ENCODE peak calls at places on chromosomes 6 and 20, in eight cellular contexts. P is AG10803, K is stomach, Y is cardiac muscle cell, M is prostate gland, Z is mammary epithelial cell, X is neural progenitor cell, J is fibroblast of lung. I is an unnamed sample.
A peak's percentile ranks its signal among the peaks of the same experiment; 100 is the strongest.

GRCh38 chr20:37257993-37258392 is 3.6 kb downstream of the GHRH start:
- DNase-seq in P (no peak), K (no peak), Y (no peak), M (no peak), Z (no peak), X (peak; percentile 58), J (no peak), I (no peak)

GRCh38 chr6:34688956-34689355 is 7.6 kb downstream of the ILRUN start:
- DNase-seq in P (no peak), K (no peak), Y (no peak), M (no peak), Z (no peak), X (no peak), J (no peak), I (no peak)

GRCh38 chr6:108635505-108636226 is 74.9 kb downstream of the FOXO3 start:
- DNase-seq in P (no peak), K (peak; percentile 34), Y (no peak), M (no peak), Z (peak; percentile 33), X (peak; percentile 36), J (peak; percentile 18), I (no peak)

GRCh38 chr6:85157266-85157665 is 292.6 kb upstream of the NT5E start:
- DNase-seq in P (peak; percentile 53), K (no peak), Y (no peak), M (no peak), Z (no peak), X (no peak), J (no peak), I (no peak)

GRCh38 chr6:155461636-155462035 is 6.0 kb upstream of the NOX3 start:
- DNase-seq in P (peak; percentile 52), K (no peak), Y (peak; percentile 32), M (no peak), Z (no peak), X (no peak), J (peak; percentile 26), I (no peak)

GRCh38 chr6:163373240-163373639 is 41.3 kb upstream of the QKI start:
- DNase-seq in P (no peak), K (no peak), Y (no peak), M (no peak), Z (no peak), X (no peak), J (no peak), I (no peak)

GRCh38 chr6:148677594-148678476 is 69.0 kb upstream of the UST start:
- DNase-seq in P (no peak), K (no peak), Y (no peak), M (no peak), Z (no peak), X (no peak), J (no peak), I (no peak)

GRCh38 chr20:2260250-2260649 is 35.6 kb upstream of the TGM3 start:
- DNase-seq in P (no peak), K (no peak), Y (no peak), M (no peak), Z (no peak), X (no peak), J (no peak), I (no peak)

GRCh38 chr6:39388526-39389371 is 66.2 kb upstream of the KCNK16 start:
- DNase-seq in P (peak; percentile 64), K (no peak), Y (peak; percentile 13), M (no peak), Z (no peak), X (no peak), J (peak; percentile 70), I (no peak)

GRCh38 chr20:5933802-5934436 is 16.4 kb downstream of the TRMT6 start:
- DNase-seq in P (no peak), K (no peak), Y (peak; percentile 18), M (no peak), Z (no peak), X (peak; percentile 18), J (no peak), I (no peak)

GRCh38 chr6:23027281-23027680 is 457.9 kb downstream of the HDGFL1 start:
- DNase-seq in P (no peak), K (no peak), Y (no peak), M (no peak), Z (peak; percentile 36), X (no peak), J (peak; percentile 12), I (no peak)

GRCh38 chr6:110232456-110232855 is 52.2 kb downstream of the CDC40 start:
- DNase-seq in P (peak; percentile 86), K (no peak), Y (peak; percentile 54), M (no peak), Z (no peak), X (no peak), J (peak; percentile 46), I (no peak)

GRCh38 chr20:61895016-61895415 is 170.7 kb downstream of the TAF4 start:
- DNase-seq in P (no peak), K (no peak), Y (no peak), M (no peak), Z (no peak), X (no peak), J (no peak), I (no peak)

GRCh38 chr20:62675156-62675871 is 33.0 kb downstream of the SLCO4A1 start:
- DNase-seq in P (peak; percentile 17), K (no peak), Y (peak; percentile 9), M (no peak), Z (no peak), X (no peak), J (peak; percentile 5), I (no peak)

GRCh38 chr6:10425973-10426780 is 11.3 kb upstream of the TFAP2A start:
- DNase-seq in P (peak; percentile 44), K (peak; percentile 55), Y (peak; percentile 52), M (no peak), Z (peak; percentile 52), X (peak; percentile 73), J (peak; percentile 34), I (no peak)

GRCh38 chr6:135913785-135914184 is 62.3 kb downstream of the PDE7B start:
- DNase-seq in P (no peak), K (no peak), Y (no peak), M (no peak), Z (no peak), X (no peak), J (no peak), I (no peak)

GRCh38 chr6:135910943-135911618 is 59.6 kb downstream of the PDE7B start:
- DNase-seq in P (no peak), K (no peak), Y (no peak), M (no peak), Z (no peak), X (no peak), J (peak; percentile 30), I (no peak)

GRCh38 chr6:135906542-135906941 is 55.0 kb downstream of the PDE7B start:
- DNase-seq in P (peak; percentile 41), K (no peak), Y (peak; percentile 37), M (no peak), Z (peak; percentile 33), X (no peak), J (peak; percentile 79), I (no peak)

GRCh38 chr6:135905604-135906300 is 54.3 kb downstream of the PDE7B start:
- DNase-seq in P (no peak), K (no peak), Y (no peak), M (no peak), Z (no peak), X (peak; percentile 16), J (peak; percentile 63), I (no peak)

GRCh38 chr6:135909737-135910387 is 58.4 kb downstream of the PDE7B start:
- DNase-seq in P (no peak), K (peak; percentile 40), Y (peak; percentile 66), M (peak; percentile 31), Z (peak; percentile 54), X (peak; percentile 84), J (peak; percentile 25), I (no peak)
- TF ChIP-seq CTCF in P (peak; percentile 41), K (no peak), Y (peak; percentile 53), M (peak; percentile 20), Z (peak; percentile 69), X (peak; percentile 81), J (peak; percentile 14), I (peak; percentile 56)

GRCh38 chr20:53917145-53918009 is 153.0 kb downstream of the BCAS1 start:
- DNase-seq in P (peak; percentile 95), K (peak; percentile 44), Y (peak; percentile 94), M (peak; percentile 44), Z (peak; percentile 65), X (no peak), J (peak; percentile 69), I (no peak)

GRCh38 chr20:53920647-53921245 is 149.6 kb downstream of the BCAS1 start:
- DNase-seq in P (no peak), K (no peak), Y (no peak), M (no peak), Z (no peak), X (no peak), J (no peak), I (no peak)

GRCh38 chr20:53918010-53918311 is 152.4 kb downstream of the BCAS1 start:
- DNase-seq in P (peak; percentile 72), K (no peak), Y (no peak), M (no peak), Z (no peak), X (no peak), J (no peak), I (peak; percentile 88)

GRCh38 chr20:53919886-53920285 is 150.5 kb downstream of the BCAS1 start:
- DNase-seq in P (no peak), K (no peak), Y (no peak), M (no peak), Z (no peak), X (no peak), J (no peak), I (no peak)

GRCh38 chr20:53918949-53919361 is 151.4 kb downstream of the BCAS1 start:
- DNase-seq in P (no peak), K (no peak), Y (no peak), M (no peak), Z (no peak), X (peak; percentile 80), J (no peak), I (no peak)
- H3K4me3 ChIP-seq in P (no peak overlapping the region), K (no peak overlapping the region), Y (no peak overlapping the region), M (no peak overlapping the region), Z (no peak overlapping the region), X (peak overlapping the region; percentile 42), J (no peak overlapping the region), I (no peak overlapping the region)

DNA sequence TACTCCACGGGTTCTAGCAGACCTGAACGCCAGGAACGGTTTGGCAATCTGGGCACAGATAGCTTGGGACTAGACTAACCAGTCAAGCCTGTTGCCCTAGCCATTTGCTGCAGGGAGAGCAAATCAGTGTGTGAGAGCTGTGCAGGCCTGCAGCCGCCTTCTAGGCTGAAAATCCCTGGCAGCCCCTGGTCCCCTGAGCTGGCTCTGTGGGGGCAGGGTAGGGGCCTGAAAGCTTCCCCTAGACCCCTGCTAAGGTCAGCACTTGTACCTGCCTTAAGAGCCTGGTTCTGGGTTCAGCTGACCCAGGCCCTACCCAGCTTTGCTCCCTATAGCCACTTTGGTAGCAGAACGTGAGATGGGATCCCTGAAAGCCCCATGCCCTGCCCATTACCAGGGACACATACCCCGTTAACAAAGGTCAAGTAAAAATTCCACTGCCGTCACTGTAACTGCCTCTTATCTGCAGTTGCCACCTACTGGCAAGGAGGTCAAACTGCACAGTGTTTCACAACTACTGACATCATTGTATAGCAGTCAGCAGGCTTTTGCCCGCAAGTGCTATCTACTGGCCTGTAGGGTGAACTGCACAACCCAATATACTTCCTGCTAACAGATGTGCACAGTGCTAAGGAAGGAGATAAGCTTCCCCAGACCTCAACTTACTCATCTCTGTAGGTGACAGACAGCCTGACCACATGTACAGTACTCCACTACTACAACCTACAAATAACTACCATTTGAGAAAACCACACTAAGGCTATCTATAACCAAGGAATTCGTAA is 95.1 kb upstream of the OLIG3 start:
- DNase-seq in P (peak; percentile 16), K (peak; percentile 52), Y (peak; percentile 57), M (peak; percentile 56), Z (peak; percentile 45), X (peak; percentile 71), J (peak; percentile 35), I (no peak)
- TF ChIP-seq CTCF in P (peak; percentile 19), K (no peak), Y (peak; percentile 49), M (peak; percentile 51), Z (peak; percentile 75), X (peak; percentile 67), J (peak; percentile 47), I (peak; percentile 38)

GRCh38 chr6:41732149-41732548 is 3.3 kb downstream of the TFEB start:
- DNase-seq in P (no peak), K (no peak), Y (no peak), M (no peak), Z (no peak), X (no peak), J (no peak), I (no peak)
- H3K4me3 ChIP-seq in P (no peak overlapping the region), K (no peak overlapping the region), Y (no peak overlapping the region), M (no peak overlapping the region), Z (peak overlapping the region; percentile 30), X (no peak overlapping the region), J (no peak overlapping the region), I (no peak overlapping the region)